ENCODE peak calls at places on chromosomes 13 and 19, in eight cellular contexts. H, P, R, B, Y, T, J and E are unnamed samples.

GRCh38 chr19:41218615-41219507 is at the start of gene AXL:
- DNase-seq in R (peak), J (peak), B (peak), Y (peak), T (peak), P (peak), H (peak), E (peak)

GRCh38 chr19:43606569-43607229 is 5.2 kb upstream of the SRRM5 start:
- DNase-seq in H (no peak), B (no peak), P (no peak), J (no peak), Y (no peak), T (no peak), R (no peak), E (no peak)

GRCh38 chr19:56840452-56841193 is at the start of the genes PEG3 and ZIM2:
- DNase-seq in R (no peak), P (peak), T (peak), Y (peak), J (peak), H (peak), B (no peak), E (peak)

GRCh38 chr19:4140237-4140711 is 13.2 kb upstream of the CREB3L3 start:
- DNase-seq in P (no peak), Y (no peak), R (peak), H (no peak), J (no peak), T (peak), B (peak), E (no peak)

GRCh38 chr19:47377801-47378200 is 28.7 kb downstream of the DHX34 start:
- DNase-seq in P (no peak), H (no peak), J (no peak), R (no peak), T (no peak), Y (no peak), B (no peak), E (no peak)

GRCh38 chr13:50290186-50290585 is 274.9 kb downstream of the KCNRG start:
- DNase-seq in P (no peak), J (no peak), B (no peak), Y (no peak), R (no peak), T (no peak), H (no peak), E (no peak)

GRCh38 chr13:45695198-45695730 is 6.9 kb upstream of the CBY2 start:
- DNase-seq in J (no peak), T (no peak), R (no peak), H (no peak), P (no peak), B (peak), Y (no peak), E (no peak)

GRCh38 chr19:45670670-45671453 is 2.8 kb downstream of the GIPR start:
- DNase-seq in R (peak), J (peak), P (peak), Y (peak), B (peak), T (peak), H (peak), E (peak)

GRCh38 chr13:98869408-98870090 is 108.3 kb downstream of the DOCK9 start:
- DNase-seq in R (no peak), B (no peak), Y (no peak), T (peak), J (peak), H (no peak), P (no peak), E (no peak)

GRCh38 chr19:48216933-48217332 is 38.8 kb downstream of the CARD8 start:
- DNase-seq in J (no peak), P (no peak), Y (no peak), H (no peak), B (no peak), T (no peak), R (no peak), E (no peak)

GRCh38 chr19:6806488-6806887 is 34.0 kb downstream of the VAV1 start:
- DNase-seq in P (no peak), R (no peak), T (no peak), J (no peak), B (no peak), Y (no peak), H (no peak), E (no peak)

GRCh38 chr13:62003452-62003851 is 587.8 kb upstream of the PCDH20 start:
- DNase-seq in B (no peak), J (no peak), Y (no peak), T (no peak), H (no peak), P (no peak), R (no peak), E (no peak)

GRCh38 chr19:13154911-13155471 is 4.8 kb downstream of the IER2 start:
- DNase-seq in T (no peak), P (peak), J (peak), Y (peak), H (peak), B (peak), R (peak), E (peak)

GRCh38 chr19:35592226-35592625 is 6.3 kb downstream of the PMIS2 start:
- DNase-seq in H (no peak), B (peak), R (no peak), T (peak), Y (no peak), P (no peak), J (no peak), E (no peak)

GRCh38 chr13:57409121-57409520 is 222.4 kb upstream of the PCDH17 start:
- DNase-seq in T (no peak), B (no peak), R (no peak), J (no peak), H (no peak), P (no peak), Y (peak), E (no peak)

GRCh38 chr13:112711528-112712265 is 21.9 kb downstream of the ATP11A start:
- DNase-seq in Y (no peak), H (peak), J (peak), B (peak), R (peak), T (peak), P (peak), E (peak)

GRCh38 chr19:2309734-2310362 is 1.9 kb upstream of the LINGO3 start:
- DNase-seq in H (no peak), J (no peak), Y (peak), R (peak), P (no peak), B (peak), T (no peak), E (no peak)

GRCh38 chr13:97245011-97245410 is 22.9 kb downstream of the MBNL2 start:
- DNase-seq in T (no peak), J (no peak), Y (no peak), B (no peak), H (no peak), P (no peak), R (no peak), E (no peak)

GRCh38 chr13:49690133-49690989 is 925 bp downstream of the EBPL start:
- DNase-seq in H (no peak), Y (no peak), T (peak), R (peak), P (no peak), B (peak), J (no peak), E (no peak)

GRCh38 chr13:28047784-28048388 is 52.5 kb downstream of the FLT3 start:
- DNase-seq in Y (no peak), J (no peak), P (no peak), H (no peak), R (peak), B (peak), T (no peak), E (no peak)

GRCh38 chr13:107185889-107186288 is 618.0 kb upstream of the ARGLU1 start:
- DNase-seq in B (peak), P (no peak), H (no peak), R (peak), T (peak), J (no peak), Y (no peak), E (no peak)

GRCh38 chr13:39965309-39965708 is 309.8 kb downstream of the COG6 start:
- DNase-seq in B (no peak), P (no peak), T (no peak), Y (no peak), H (no peak), J (no peak), R (no peak), E (no peak)